ENCODE peak calls at places on chromosomes 5 and 9, in seven cellular contexts. One of them, this sample, is unnamed.

GRCh38 chr5:180809403-180810209 is 7.0 kb upstream of the MGAT1 start:
- DNase-seq in Calu3: peak
- DNase-seq in A549: peak
- DNase-seq in AG10803: peak
- DNase-seq in fibroblast of the aortic adventitia: peak
- DNase-seq in tibial nerve: peak
- DNase-seq in CD14-positive monocyte: peak
- DNase-seq in this sample: peak

GRCh38 chr5:75052461-75053285 is at the start of gene GCNT4:
- DNase-seq in CD14-positive monocyte: no peak
- DNase-seq in tibial nerve: no peak
- DNase-seq in A549: peak
- DNase-seq in AG10803: peak
- DNase-seq in fibroblast of the aortic adventitia: peak
- DNase-seq in Calu3: peak
- DNase-seq in this sample: no peak

GRCh38 chr5:124605516-124605915 is 140.9 kb downstream of the ZNF608 start:
- DNase-seq in A549: no peak
- DNase-seq in Calu3: no peak
- DNase-seq in AG10803: no peak
- DNase-seq in fibroblast of the aortic adventitia: peak
- DNase-seq in tibial nerve: no peak
- DNase-seq in CD14-positive monocyte: no peak
- DNase-seq in this sample: no peak

GRCh38 chr5:77102549-77102948 is 15.5 kb upstream of the ZBED3 start:
- DNase-seq in CD14-positive monocyte: no peak
- DNase-seq in Calu3: no peak
- DNase-seq in A549: no peak
- DNase-seq in AG10803: no peak
- DNase-seq in tibial nerve: no peak
- DNase-seq in fibroblast of the aortic adventitia: no peak
- DNase-seq in this sample: no peak

GRCh38 chr5:1033606-1034420 is 25.2 kb downstream of the NKD2 start:
- DNase-seq in tibial nerve: no peak
- DNase-seq in Calu3: no peak
- DNase-seq in CD14-positive monocyte: no peak
- DNase-seq in fibroblast of the aortic adventitia: no peak
- DNase-seq in A549: no peak
- DNase-seq in AG10803: no peak
- DNase-seq in this sample: no peak

GRCh38 chr9:93949694-93950449 is 5.3 kb downstream of the BARX1 start:
- DNase-seq in CD14-positive monocyte: no peak
- DNase-seq in Calu3: no peak
- DNase-seq in A549: no peak
- DNase-seq in AG10803: no peak
- DNase-seq in tibial nerve: no peak
- DNase-seq in fibroblast of the aortic adventitia: no peak
- DNase-seq in this sample: no peak

GRCh38 chr5:74949976-74950375 is 83.8 kb upstream of the FAM169A start:
- DNase-seq in AG10803: peak
- DNase-seq in fibroblast of the aortic adventitia: no peak
- DNase-seq in tibial nerve: no peak
- DNase-seq in Calu3: no peak
- DNase-seq in CD14-positive monocyte: no peak
- DNase-seq in A549: no peak
- DNase-seq in this sample: peak

GRCh38 chr5:109454726-109455505 is 45.1 kb upstream of the PJA2 start:
- DNase-seq in AG10803: peak
- DNase-seq in Calu3: no peak
- DNase-seq in tibial nerve: no peak
- DNase-seq in A549: no peak
- DNase-seq in CD14-positive monocyte: no peak
- DNase-seq in fibroblast of the aortic adventitia: peak
- DNase-seq in this sample: peak

GRCh38 chr9:113623851-113624485 is 160.4 kb downstream of the RGS3 start:
- DNase-seq in A549: no peak
- DNase-seq in tibial nerve: no peak
- DNase-seq in AG10803: no peak
- DNase-seq in fibroblast of the aortic adventitia: no peak
- DNase-seq in Calu3: no peak
- DNase-seq in CD14-positive monocyte: no peak
- DNase-seq in this sample: no peak

GRCh38 chr9:74330487-74331214 is 166.5 kb upstream of the RORB start:
- DNase-seq in fibroblast of the aortic adventitia: no peak
- DNase-seq in AG10803: no peak
- DNase-seq in A549: no peak
- DNase-seq in tibial nerve: no peak
- DNase-seq in CD14-positive monocyte: no peak
- DNase-seq in Calu3: no peak
- DNase-seq in this sample: no peak

GRCh38 chr5:151288180-151288579 is 15.4 kb downstream of the SLC36A3 start:
- DNase-seq in AG10803: no peak
- DNase-seq in A549: no peak
- DNase-seq in fibroblast of the aortic adventitia: no peak
- DNase-seq in tibial nerve: no peak
- DNase-seq in Calu3: peak
- DNase-seq in CD14-positive monocyte: no peak
- DNase-seq in this sample: no peak

GRCh38 chr5:180799902-180800801 is 2.5 kb downstream of the MGAT1 start:
- DNase-seq in fibroblast of the aortic adventitia: peak
- DNase-seq in A549: no peak
- DNase-seq in Calu3: no peak
- DNase-seq in AG10803: peak
- DNase-seq in tibial nerve: no peak
- DNase-seq in CD14-positive monocyte: no peak
- DNase-seq in this sample: no peak

GRCh38 chr9:128339761-128340690 is at the start of gene SLC27A4:
- DNase-seq in fibroblast of the aortic adventitia: peak
- DNase-seq in A549: peak
- DNase-seq in Calu3: peak
- DNase-seq in CD14-positive monocyte: no peak
- DNase-seq in tibial nerve: peak
- DNase-seq in AG10803: peak
- DNase-seq in this sample: peak

GRCh38 chr9:4497855-4498254 is 7.6 kb downstream of the SLC1A1 start:
- DNase-seq in Calu3: no peak
- DNase-seq in AG10803: peak
- DNase-seq in CD14-positive monocyte: no peak
- DNase-seq in tibial nerve: no peak
- DNase-seq in fibroblast of the aortic adventitia: peak
- DNase-seq in A549: no peak
- DNase-seq in this sample: no peak

DNA sequence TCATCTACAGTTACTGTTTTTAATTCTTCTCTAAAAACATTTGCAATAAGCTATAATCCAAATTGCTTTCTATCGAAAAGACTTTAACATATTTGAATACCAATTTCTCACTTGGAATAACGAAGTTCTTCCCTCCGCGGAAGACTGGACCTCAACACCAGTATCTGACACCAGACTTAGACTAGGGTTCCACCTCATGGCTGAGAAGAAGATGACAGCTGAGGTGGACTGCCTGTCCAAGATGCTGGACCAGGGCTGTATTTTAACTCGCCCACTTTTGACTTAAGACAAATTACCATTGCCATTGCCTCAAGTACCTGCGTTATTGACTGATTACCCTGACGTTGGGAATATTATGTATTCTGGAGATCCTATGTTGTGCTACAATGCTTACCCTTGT is 34.1 kb downstream of the ZMAT2 start:
- DNase-seq in A549: no peak
- DNase-seq in AG10803: peak
- DNase-seq in fibroblast of the aortic adventitia: peak
- DNase-seq in tibial nerve: no peak
- DNase-seq in Calu3: no peak
- DNase-seq in CD14-positive monocyte: no peak
- DNase-seq in this sample: no peak
- TF ChIP-seq CTCF in A549: peak
- TF ChIP-seq CTCF in AG10803: peak
- TF ChIP-seq CTCF in fibroblast of the aortic adventitia: peak
- TF ChIP-seq CTCF in tibial nerve: peak
- TF ChIP-seq CTCF in Calu3: no peak
- TF ChIP-seq CTCF in CD14-positive monocyte: peak
- TF ChIP-seq CTCF in this sample: peak

GRCh38 chr5:84215521-84215920 is 169.2 kb downstream of the EDIL3 start:
- DNase-seq in fibroblast of the aortic adventitia: no peak
- DNase-seq in A549: no peak
- DNase-seq in tibial nerve: no peak
- DNase-seq in Calu3: no peak
- DNase-seq in CD14-positive monocyte: no peak
- DNase-seq in AG10803: no peak
- DNase-seq in this sample: no peak

GRCh38 chr5:84213861-84214260 is 170.8 kb downstream of the EDIL3 start:
- DNase-seq in AG10803: peak
- DNase-seq in tibial nerve: no peak
- DNase-seq in A549: no peak
- DNase-seq in fibroblast of the aortic adventitia: no peak
- DNase-seq in CD14-positive monocyte: no peak
- DNase-seq in Calu3: no peak
- DNase-seq in this sample: no peak

GRCh38 chr5:84218546-84218945 is 166.1 kb downstream of the EDIL3 start:
- DNase-seq in AG10803: no peak
- DNase-seq in CD14-positive monocyte: no peak
- DNase-seq in Calu3: peak
- DNase-seq in tibial nerve: no peak
- DNase-seq in fibroblast of the aortic adventitia: no peak
- DNase-seq in A549: no peak
- DNase-seq in this sample: no peak

GRCh38 chr5:84213212-84213611 is 171.5 kb downstream of the EDIL3 start:
- DNase-seq in CD14-positive monocyte: no peak
- DNase-seq in A549: no peak
- DNase-seq in fibroblast of the aortic adventitia: no peak
- DNase-seq in AG10803: peak
- DNase-seq in Calu3: no peak
- DNase-seq in tibial nerve: no peak
- DNase-seq in this sample: no peak
- TF ChIP-seq CTCF in CD14-positive monocyte: no peak
- TF ChIP-seq CTCF in A549: no peak
- TF ChIP-seq CTCF in fibroblast of the aortic adventitia: no peak
- TF ChIP-seq CTCF in AG10803: no peak
- TF ChIP-seq CTCF in Calu3: no peak
- TF ChIP-seq CTCF in tibial nerve: no peak
- TF ChIP-seq CTCF in this sample: no peak

GRCh38 chr5:165460911-165461310 is 1955.5 kb downstream of the MAT2B start:
- DNase-seq in Calu3: no peak
- DNase-seq in tibial nerve: no peak
- DNase-seq in AG10803: no peak
- DNase-seq in CD14-positive monocyte: no peak
- DNase-seq in fibroblast of the aortic adventitia: peak
- DNase-seq in A549: no peak
- DNase-seq in this sample: no peak

GRCh38 chr5:165459232-165459631 is 1953.8 kb downstream of the MAT2B start:
- DNase-seq in tibial nerve: no peak
- DNase-seq in A549: no peak
- DNase-seq in fibroblast of the aortic adventitia: peak
- DNase-seq in CD14-positive monocyte: no peak
- DNase-seq in Calu3: no peak
- DNase-seq in AG10803: no peak
- DNase-seq in this sample: no peak

DNA sequence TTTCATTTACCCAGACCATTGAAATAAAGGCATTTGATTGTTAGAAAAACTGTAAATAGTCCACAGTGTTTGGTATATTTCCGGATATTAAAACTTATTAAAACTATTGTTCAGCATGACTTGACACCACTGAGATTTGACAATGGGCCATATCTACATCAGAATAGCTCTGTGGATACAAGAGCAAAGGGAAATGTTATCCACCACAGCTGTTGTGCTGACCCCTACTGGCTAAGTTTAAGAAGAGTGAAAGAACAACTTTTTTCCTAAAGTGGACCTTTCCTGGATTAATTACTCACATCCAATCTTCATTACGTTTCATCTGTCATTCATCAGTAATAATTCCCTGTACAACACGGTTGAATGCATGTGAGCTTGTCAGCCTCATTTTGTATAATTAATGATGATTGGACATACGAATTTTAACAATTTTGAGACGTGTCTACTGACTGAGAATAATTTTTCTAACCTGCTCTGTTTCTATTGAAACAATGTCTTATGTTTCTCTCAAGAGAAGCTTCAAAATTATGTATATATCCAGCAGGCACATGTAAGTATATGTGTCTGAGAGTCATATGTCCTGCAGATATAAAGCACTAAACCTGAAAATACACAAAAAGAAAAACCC is 1952.5 kb downstream of the MAT2B start:
- DNase-seq in tibial nerve: no peak
- DNase-seq in A549: no peak
- DNase-seq in CD14-positive monocyte: no peak
- DNase-seq in Calu3: peak
- DNase-seq in fibroblast of the aortic adventitia: peak
- DNase-seq in AG10803: no peak
- DNase-seq in this sample: no peak
- TF ChIP-seq CTCF in tibial nerve: no peak
- TF ChIP-seq CTCF in A549: peak
- TF ChIP-seq CTCF in CD14-positive monocyte: peak
- TF ChIP-seq CTCF in Calu3: no peak
- TF ChIP-seq CTCF in fibroblast of the aortic adventitia: peak
- TF ChIP-seq CTCF in AG10803: peak
- TF ChIP-seq CTCF in this sample: peak

GRCh38 chr5:178861627-178862026 is 1.9 kb downstream of the ZNF354B start:
- DNase-seq in CD14-positive monocyte: no peak
- DNase-seq in AG10803: no peak
- DNase-seq in A549: no peak
- DNase-seq in Calu3: no peak
- DNase-seq in tibial nerve: no peak
- DNase-seq in fibroblast of the aortic adventitia: no peak
- DNase-seq in this sample: no peak

GRCh38 chr5:178854284-178854683 is 5.5 kb upstream of the ZNF354B start:
- DNase-seq in A549: no peak
- DNase-seq in AG10803: no peak
- DNase-seq in tibial nerve: no peak
- DNase-seq in CD14-positive monocyte: no peak
- DNase-seq in Calu3: no peak
- DNase-seq in fibroblast of the aortic adventitia: no peak
- DNase-seq in this sample: no peak

DNA sequence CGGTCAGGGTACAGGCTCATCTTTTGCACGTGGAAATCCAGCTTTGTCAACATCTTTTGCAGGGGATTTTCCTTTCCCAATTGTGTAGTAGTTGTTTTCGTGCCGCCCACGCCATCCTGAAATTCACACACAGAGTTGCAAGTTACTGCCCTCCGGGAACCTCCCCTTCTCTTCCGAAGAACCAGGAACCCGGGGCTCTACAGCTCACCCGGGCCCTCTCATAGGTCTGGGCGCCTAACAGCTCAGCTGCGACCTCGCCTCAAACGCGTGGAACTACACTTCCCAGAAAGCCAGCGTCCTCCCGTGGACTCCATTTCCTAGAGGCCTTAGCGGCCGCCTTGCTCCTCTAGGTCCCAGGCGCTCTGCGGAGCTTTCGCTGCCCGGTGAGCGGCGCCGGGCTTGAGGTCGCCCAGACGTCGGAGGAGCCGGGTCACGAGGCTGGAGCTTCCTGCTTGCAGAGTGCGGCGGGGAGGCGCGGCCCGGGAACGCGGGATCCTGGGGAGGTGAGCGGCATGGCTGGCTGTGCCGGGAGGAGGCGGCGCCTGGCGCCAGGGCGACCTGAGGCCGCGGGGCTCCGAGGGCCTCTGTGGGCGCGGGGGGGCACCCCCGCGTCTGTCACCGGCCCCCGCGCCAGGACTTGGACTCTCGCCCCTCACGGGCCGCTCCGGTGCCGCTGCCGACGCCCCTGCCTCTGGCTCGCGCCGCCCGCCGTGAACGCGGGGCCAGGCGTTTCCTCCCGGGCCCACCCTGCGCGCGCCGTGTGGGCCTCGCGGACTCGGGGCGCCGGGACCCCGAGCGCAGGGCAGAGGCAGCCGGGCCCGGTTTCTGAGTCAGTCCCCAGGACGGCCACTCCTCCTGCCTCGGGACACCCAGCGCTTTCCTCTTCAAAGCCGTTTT is at the start of gene ZNF354B:
- DNase-seq in fibroblast of the aortic adventitia: peak
- DNase-seq in CD14-positive monocyte: peak
- DNase-seq in Calu3: peak
- DNase-seq in A549: peak
- DNase-seq in tibial nerve: peak
- DNase-seq in AG10803: peak
- DNase-seq in this sample: peak
- TF ChIP-seq CTCF in fibroblast of the aortic adventitia: peak
- TF ChIP-seq CTCF in CD14-positive monocyte: no peak
- TF ChIP-seq CTCF in Calu3: peak
- TF ChIP-seq CTCF in A549: no peak
- TF ChIP-seq CTCF in tibial nerve: no peak
- TF ChIP-seq CTCF in AG10803: peak
- TF ChIP-seq CTCF in this sample: no peak